ENCODE peak calls at places on chromosomes 11 and 22, in ten cellular contexts. K is tibial nerve, L is foreskin keratinocyte, Z is neural progenitor cell, S is NB4, I is prostate gland, A is AG04449, F is BJ, D is fibroblast of lung, G is omental fat pad. N is an unnamed sample.
A peak's percentile ranks its signal among the peaks of the same experiment; 100 is the strongest.

GRCh38 chr11:61075891-61076290 is 26.4 kb upstream of the CD5 start:
- DNase-seq in K (peak; percentile 14), L (peak; percentile 27), Z (peak; percentile 67), S (no peak), I (no peak), A (no peak), F (no peak), D (peak; percentile 32), G (no peak), N (peak; percentile 47)

GRCh38 chr11:121547574-121547973 is 94.8 kb upstream of the SORL1-AS1 start:
- DNase-seq in K (no peak), L (no peak), Z (no peak), S (no peak), I (no peak), A (no peak), F (no peak), D (no peak), G (no peak), N (no peak)

GRCh38 chr22:24144471-24145115 is 36.7 kb upstream of the SUSD2 start:
- DNase-seq in K (no peak), L (no peak), Z (no peak), S (peak; percentile 38), I (no peak), A (no peak), F (no peak), D (no peak), G (no peak), N (no peak)

GRCh38 chr22:35703861-35704584 is 13.6 kb upstream of the APOL5 start:
- DNase-seq in K (no peak), L (no peak), Z (no peak), S (no peak), I (no peak), A (no peak), F (no peak), D (peak; percentile 74), G (no peak), N (no peak)

GRCh38 chr11:3796346-3796745 is 1.0 kb downstream of the NUP98 start:
- DNase-seq in K (no peak), L (no peak), Z (no peak), S (no peak), I (no peak), A (no peak), F (no peak), D (no peak), G (no peak), N (no peak)

GRCh38 chr11:613369-613968 is 2.3 kb downstream of the IRF7 start:
- DNase-seq in K (peak; percentile 68), L (no peak), Z (peak; percentile 92), S (peak; percentile 70), I (peak; percentile 63), A (no peak), F (no peak), D (peak; percentile 38), G (peak; percentile 69), N (peak; percentile 36)

GRCh38 chr22:48004936-48005335 is 1242.5 kb downstream of the TBC1D22A start:
- DNase-seq in K (no peak), L (no peak), Z (no peak), S (no peak), I (no peak), A (no peak), F (no peak), D (no peak), G (no peak), N (no peak)

GRCh38 chr11:134578807-134579708 is 167.0 kb upstream of the B3GAT1 start:
- DNase-seq in K (no peak), L (no peak), Z (no peak), S (peak; percentile 46), I (no peak), A (no peak), F (no peak), D (no peak), G (no peak), N (no peak)

GRCh38 chr11:62791501-62792192 is at the start of gene TMEM223:
- DNase-seq in K (peak; percentile 79), L (no peak), Z (peak; percentile 90), S (peak; percentile 91), I (peak; percentile 84), A (no peak), F (peak; percentile 26), D (peak; percentile 75), G (peak; percentile 57), N (peak; percentile 70)

GRCh38 chr22:37633082-37633692 is 6.3 kb upstream of the SH3BP1 start:
- DNase-seq in K (no peak), L (no peak), Z (no peak), S (peak; percentile 62), I (no peak), A (no peak), F (no peak), D (no peak), G (no peak), N (no peak)

GRCh38 chr11:68615657-68616056 is 68.7 kb upstream of the GAL start:
- DNase-seq in K (no peak), L (no peak), Z (no peak), S (no peak), I (no peak), A (no peak), F (no peak), D (no peak), G (no peak), N (no peak)

GRCh38 chr11:12435264-12435663 is 57.9 kb downstream of the PARVA start:
- DNase-seq in K (no peak), L (no peak), Z (no peak), S (no peak), I (no peak), A (no peak), F (no peak), D (no peak), G (no peak), N (peak; percentile 31)

GRCh38 chr22:30178180-30179126 is 68.1 kb downstream of the LIF start:
- DNase-seq in K (no peak), L (no peak), Z (peak; percentile 19), S (no peak), I (no peak), A (no peak), F (no peak), D (no peak), G (no peak), N (peak; percentile 2)
- TF ChIP-seq CTCF in K (no peak), L (no peak), Z (no peak), S (no peak), I (peak; percentile 9), A (no peak), F (no peak), D (no peak), G (no peak), N (no peak)

DNA sequence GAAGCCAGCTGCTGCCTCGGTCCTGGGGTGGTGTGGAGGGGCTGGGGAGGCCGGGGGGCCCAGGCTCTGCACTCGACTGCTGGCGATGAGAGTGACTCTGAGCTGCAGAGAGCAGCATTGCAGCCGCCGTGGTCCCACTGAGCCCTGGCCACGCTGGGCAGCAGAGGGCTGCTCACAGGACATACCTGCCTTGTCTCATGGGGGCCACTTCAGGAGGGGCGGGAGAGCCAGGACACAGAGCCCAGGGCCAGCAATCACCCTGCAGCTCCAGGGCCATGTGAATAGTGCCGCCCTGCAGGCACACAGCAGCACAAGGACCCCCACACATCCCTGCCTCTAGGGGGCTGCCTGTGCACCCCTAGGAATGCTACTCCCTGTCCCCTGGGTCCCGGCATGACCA is 147.0 kb downstream of the CRYBB2 start:
- DNase-seq in K (no peak), L (no peak), Z (no peak), S (no peak), I (no peak), A (no peak), F (no peak), D (no peak), G (no peak), N (no peak)
- TF ChIP-seq CTCF in K (no peak), L (no peak), Z (no peak), S (no peak), I (no peak), A (no peak), F (no peak), D (no peak), G (no peak), N (no peak)

GRCh38 chr11:66491315-66491935 is 11.2 kb downstream of the DPP3 start:
- DNase-seq in K (no peak), L (no peak), Z (peak; percentile 59), S (no peak), I (no peak), A (no peak), F (no peak), D (no peak), G (no peak), N (no peak)
- TF ChIP-seq CTCF in K (no peak), L (peak; percentile 34), Z (peak; percentile 59), S (peak; percentile 48), I (no peak), A (peak; percentile 40), F (peak; percentile 52), D (no peak), G (no peak), N (peak; percentile 37)

DNA sequence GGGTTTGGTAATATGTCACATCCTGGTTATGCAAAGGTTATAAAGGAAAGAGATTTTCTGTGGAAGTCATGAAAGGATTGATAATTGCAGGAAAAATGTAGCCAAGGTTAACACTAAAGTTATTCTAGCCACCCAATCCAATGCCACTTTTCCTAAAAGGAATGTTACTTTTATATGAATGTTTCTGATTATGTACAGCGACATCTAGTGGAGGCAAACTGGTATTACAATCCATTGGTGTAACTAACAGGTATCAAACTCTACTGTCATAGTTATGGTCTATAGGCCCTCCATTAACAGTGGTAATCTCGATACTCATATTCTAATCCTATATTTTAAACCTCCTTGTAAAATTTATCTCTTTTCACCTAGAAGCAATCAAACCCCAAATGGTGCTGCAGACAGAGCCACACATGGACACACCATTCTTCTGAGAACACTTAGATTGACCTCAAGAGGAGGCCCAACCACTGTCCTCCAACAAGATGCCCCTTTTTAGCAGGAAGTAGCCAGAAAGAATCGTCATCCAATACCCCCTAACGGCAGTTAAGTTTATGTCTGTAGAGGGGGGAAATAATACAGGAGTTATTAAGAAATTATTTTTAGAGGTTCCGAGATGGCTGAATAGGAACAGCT is 74.9 kb upstream of the RAG2 start:
- DNase-seq in K (peak; percentile 75), L (no peak), Z (peak; percentile 29), S (peak; percentile 36), I (peak; percentile 32), A (peak; percentile 7), F (no peak), D (peak; percentile 61), G (no peak), N (peak; percentile 52)
- TF ChIP-seq CTCF in K (peak; percentile 66), L (peak; percentile 74), Z (peak; percentile 86), S (peak; percentile 33), I (peak; percentile 81), A (peak; percentile 52), F (peak; percentile 64), D (peak; percentile 51), G (no peak), N (peak; percentile 76)

GRCh38 chr11:29634248-29634647 is 382.6 kb downstream of the KCNA4 start:
- DNase-seq in K (no peak), L (no peak), Z (peak; percentile 8), S (no peak), I (no peak), A (no peak), F (no peak), D (no peak), G (no peak), N (peak; percentile 22)
- TF ChIP-seq CTCF in K (no peak), L (no peak), Z (peak; percentile 57), S (no peak), I (no peak), A (no peak), F (no peak), D (no peak), G (no peak), N (peak; percentile 45)

GRCh38 chr22:25451480-25452114 is 112.9 kb upstream of the GRK3 start:
- DNase-seq in K (no peak), L (no peak), Z (no peak), S (no peak), I (no peak), A (no peak), F (no peak), D (no peak), G (no peak), N (no peak)
- TF ChIP-seq CTCF in K (no peak), L (no peak), Z (no peak), S (no peak), I (no peak), A (no peak), F (no peak), D (no peak), G (no peak), N (no peak)

N was measured in AG10803.